ENCODE peak calls at places on chromosomes 6 and 20, in four cellular contexts. One of them, this sample, is unnamed.
A peak's percentile ranks its signal among the peaks of the same experiment; 100 is the strongest.

GRCh38 chr6:11023032-11023431 is 21.1 kb downstream of the ELOVL2 start:
- DNase-seq in T follicular helper cell: no peak
- DNase-seq in AG10803: no peak
- DNase-seq in NCI-H1092 treated with DMSO at 0.1 percent for 48 hours: no peak
- DNase-seq in this sample: no peak

GRCh38 chr20:3654326-3655031 is 8.7 kb downstream of the GFRA4 start:
- DNase-seq in AG10803: no peak
- DNase-seq in NCI-H1092 treated with DMSO at 0.1 percent for 48 hours: no peak
- DNase-seq in T follicular helper cell: no peak
- DNase-seq in this sample: no peak

GRCh38 chr6:47483516-47483852 is 5.9 kb downstream of the CD2AP start:
- DNase-seq in NCI-H1092 treated with DMSO at 0.1 percent for 48 hours: no peak
- DNase-seq in T follicular helper cell: no peak
- DNase-seq in AG10803: no peak
- DNase-seq in this sample: no peak

GRCh38 chr20:47272893-47273590 is 83.5 kb downstream of the ZMYND8 start:
- DNase-seq in NCI-H1092 treated with DMSO at 0.1 percent for 48 hours: peak; percentile 69
- DNase-seq in T follicular helper cell: peak; percentile 26
- DNase-seq in AG10803: peak; percentile 62
- DNase-seq in this sample: peak; percentile 46

GRCh38 chr6:18823782-18824386 is 436.7 kb downstream of the RNF144B start:
- DNase-seq in NCI-H1092 treated with DMSO at 0.1 percent for 48 hours: no peak
- DNase-seq in T follicular helper cell: no peak
- DNase-seq in AG10803: peak; percentile 0
- DNase-seq in this sample: peak; percentile 0

GRCh38 chr6:157148391-157149323 is 174.7 kb downstream of the TMEM242 start:
- DNase-seq in NCI-H1092 treated with DMSO at 0.1 percent for 48 hours: peak; percentile 84
- DNase-seq in T follicular helper cell: no peak
- DNase-seq in AG10803: peak; percentile 93
- DNase-seq in this sample: peak; percentile 95

GRCh38 chr6:132391391-132392291 is 9.6 kb downstream of the MOXD1 start:
- DNase-seq in AG10803: peak; percentile 96
- DNase-seq in NCI-H1092 treated with DMSO at 0.1 percent for 48 hours: no peak
- DNase-seq in T follicular helper cell: no peak
- DNase-seq in this sample: peak; percentile 95

GRCh38 chr6:26329763-26330511 is 35.1 kb upstream of the BTN3A2 start:
- DNase-seq in T follicular helper cell: no peak
- DNase-seq in NCI-H1092 treated with DMSO at 0.1 percent for 48 hours: peak; percentile 35
- DNase-seq in AG10803: peak; percentile 39
- DNase-seq in this sample: peak; percentile 83

GRCh38 chr20:36527331-36528125 is 13.8 kb upstream of the MYL9 start:
- DNase-seq in NCI-H1092 treated with DMSO at 0.1 percent for 48 hours: no peak
- DNase-seq in AG10803: no peak
- DNase-seq in T follicular helper cell: no peak
- DNase-seq in this sample: no peak

GRCh38 chr6:5950448-5950847 is 56.3 kb downstream of the NRN1 start:
- DNase-seq in NCI-H1092 treated with DMSO at 0.1 percent for 48 hours: no peak
- DNase-seq in AG10803: peak; percentile 29
- DNase-seq in T follicular helper cell: no peak
- DNase-seq in this sample: no peak